ENCODE peak calls at places on chromosomes 13 and 19, in seven cellular contexts. One of them, this sample, is unnamed.

GRCh38 chr19:53868892-53869804 is 1.5 kb downstream of the MYADM start:
- DNase-seq in suprapubic skin: peak; percentile 96
- DNase-seq in CD4-positive, alpha-beta T cell: peak; percentile 77
- DNase-seq in heart left ventricle: peak; percentile 95
- DNase-seq in gastrocnemius medialis: peak; percentile 63
- DNase-seq in ascending aorta: peak; percentile 72
- DNase-seq in RWPE1: peak; percentile 86
- DNase-seq in this sample: no peak

GRCh38 chr13:87361216-87361615 is 310.0 kb upstream of the SLITRK5 start:
- DNase-seq in RWPE1: no peak
- DNase-seq in CD4-positive, alpha-beta T cell: no peak
- DNase-seq in gastrocnemius medialis: no peak
- DNase-seq in ascending aorta: no peak
- DNase-seq in suprapubic skin: no peak
- DNase-seq in heart left ventricle: no peak
- DNase-seq in this sample: no peak

GRCh38 chr13:27172495-27172842 is 858 bp upstream of the USP12 start:
- DNase-seq in CD4-positive, alpha-beta T cell: no peak
- DNase-seq in RWPE1: peak; percentile 29
- DNase-seq in suprapubic skin: no peak
- DNase-seq in gastrocnemius medialis: no peak
- DNase-seq in ascending aorta: no peak
- DNase-seq in heart left ventricle: no peak
- DNase-seq in this sample: no peak

GRCh38 chr19:31444931-31445330 is 95.7 kb upstream of the TSHZ3 start:
- DNase-seq in ascending aorta: no peak
- DNase-seq in RWPE1: no peak
- DNase-seq in gastrocnemius medialis: no peak
- DNase-seq in CD4-positive, alpha-beta T cell: no peak
- DNase-seq in suprapubic skin: no peak
- DNase-seq in heart left ventricle: no peak
- DNase-seq in this sample: no peak

GRCh38 chr19:46746281-46746965 is at the start of gene STRN4:
- DNase-seq in RWPE1: peak; percentile 90
- DNase-seq in suprapubic skin: no peak
- DNase-seq in heart left ventricle: peak; percentile 71
- DNase-seq in ascending aorta: no peak
- DNase-seq in CD4-positive, alpha-beta T cell: peak; percentile 56
- DNase-seq in gastrocnemius medialis: no peak
- DNase-seq in this sample: no peak

GRCh38 chr19:852136-853013 is at the start of gene ELANE:
- DNase-seq in CD4-positive, alpha-beta T cell: no peak
- DNase-seq in RWPE1: no peak
- DNase-seq in ascending aorta: no peak
- DNase-seq in suprapubic skin: no peak
- DNase-seq in heart left ventricle: peak; percentile 23
- DNase-seq in gastrocnemius medialis: no peak
- DNase-seq in this sample: no peak

GRCh38 chr19:30622276-30622675 is 250.1 kb downstream of the ZNF536 start:
- DNase-seq in ascending aorta: no peak
- DNase-seq in suprapubic skin: no peak
- DNase-seq in CD4-positive, alpha-beta T cell: no peak
- DNase-seq in RWPE1: no peak
- DNase-seq in heart left ventricle: no peak
- DNase-seq in gastrocnemius medialis: no peak
- DNase-seq in this sample: no peak

GRCh38 chr13:77506874-77507273 is 28.6 kb upstream of the SCEL start:
- DNase-seq in ascending aorta: no peak
- DNase-seq in gastrocnemius medialis: no peak
- DNase-seq in RWPE1: peak; percentile 8
- DNase-seq in suprapubic skin: no peak
- DNase-seq in heart left ventricle: no peak
- DNase-seq in CD4-positive, alpha-beta T cell: no peak
- DNase-seq in this sample: no peak

GRCh38 chr13:24745516-24745860 is 18.5 kb upstream of the RNF17 start:
- DNase-seq in gastrocnemius medialis: no peak
- DNase-seq in heart left ventricle: no peak
- DNase-seq in RWPE1: no peak
- DNase-seq in ascending aorta: no peak
- DNase-seq in suprapubic skin: no peak
- DNase-seq in CD4-positive, alpha-beta T cell: no peak
- DNase-seq in this sample: no peak

GRCh38 chr13:72839831-72840426 is 58.0 kb downstream of the PIBF1 start:
- DNase-seq in CD4-positive, alpha-beta T cell: peak; percentile 38
- DNase-seq in ascending aorta: no peak
- DNase-seq in gastrocnemius medialis: no peak
- DNase-seq in RWPE1: peak; percentile 79
- DNase-seq in heart left ventricle: no peak
- DNase-seq in suprapubic skin: no peak
- DNase-seq in this sample: peak; percentile 10

GRCh38 chr13:44281252-44282000 is 92.2 kb upstream of the SERP2 start:
- DNase-seq in RWPE1: no peak
- DNase-seq in suprapubic skin: no peak
- DNase-seq in CD4-positive, alpha-beta T cell: no peak
- DNase-seq in heart left ventricle: no peak
- DNase-seq in ascending aorta: no peak
- DNase-seq in gastrocnemius medialis: no peak
- DNase-seq in this sample: no peak

GRCh38 chr13:100636004-100636403 is 38.6 kb downstream of the TMTC4 start:
- DNase-seq in suprapubic skin: no peak
- DNase-seq in heart left ventricle: no peak
- DNase-seq in gastrocnemius medialis: no peak
- DNase-seq in ascending aorta: no peak
- DNase-seq in CD4-positive, alpha-beta T cell: no peak
- DNase-seq in RWPE1: no peak
- DNase-seq in this sample: no peak

GRCh38 chr13:83709751-83710515 is 172.3 kb downstream of the SLITRK1 start:
- DNase-seq in gastrocnemius medialis: no peak
- DNase-seq in CD4-positive, alpha-beta T cell: no peak
- DNase-seq in ascending aorta: no peak
- DNase-seq in heart left ventricle: no peak
- DNase-seq in RWPE1: peak; percentile 26
- DNase-seq in suprapubic skin: no peak
- DNase-seq in this sample: peak; percentile 6

DNA sequence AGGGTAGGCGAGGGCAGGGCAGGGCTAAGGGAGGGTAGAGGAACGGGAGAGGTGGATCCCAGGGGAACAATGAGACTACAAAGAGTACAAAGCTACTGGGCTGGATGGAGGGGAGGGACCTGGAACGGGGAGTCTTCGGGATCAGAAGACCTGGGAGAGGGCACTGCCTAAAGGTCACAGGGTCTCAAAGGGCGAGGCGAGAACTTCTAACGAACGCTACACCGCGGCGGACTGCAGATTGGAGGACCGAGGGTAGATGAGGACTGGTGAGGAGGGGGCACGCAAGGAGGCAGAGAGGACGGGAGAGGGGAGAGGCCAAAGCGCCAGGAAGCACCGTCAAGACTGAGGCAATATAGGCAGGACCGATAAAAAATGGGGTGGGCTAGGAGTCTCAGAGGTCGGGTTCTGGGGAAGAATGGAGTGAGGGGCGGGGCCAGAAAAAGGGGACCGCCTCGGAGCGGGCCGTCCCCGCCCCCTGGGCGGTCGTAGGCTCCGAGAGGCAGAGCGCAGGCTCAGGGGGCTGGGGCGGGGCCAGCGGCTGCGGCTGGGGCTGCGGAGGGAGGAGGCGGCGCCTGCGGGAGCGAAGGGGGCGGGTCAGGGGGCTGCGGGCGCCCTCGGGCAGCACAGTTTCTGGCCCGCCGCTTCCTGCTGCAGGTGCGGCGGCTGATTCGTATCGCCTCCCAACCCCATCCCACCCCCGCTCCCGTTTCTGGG is 1.3 kb upstream of the KCNC3 start:
- DNase-seq in CD4-positive, alpha-beta T cell: peak; percentile 85
- DNase-seq in heart left ventricle: peak; percentile 92
- DNase-seq in ascending aorta: no peak
- DNase-seq in gastrocnemius medialis: peak; percentile 78
- DNase-seq in suprapubic skin: no peak
- DNase-seq in RWPE1: peak; percentile 53
- DNase-seq in this sample: no peak
- H3K27ac ChIP-seq in CD4-positive, alpha-beta T cell: no peak overlapping the region
- H3K27ac ChIP-seq in heart left ventricle: peak overlapping the region; percentile 68
- H3K27ac ChIP-seq in ascending aorta: peak overlapping the region; percentile 47
- H3K27ac ChIP-seq in gastrocnemius medialis: peak overlapping the region; percentile 88
- H3K27ac ChIP-seq in suprapubic skin: no peak overlapping the region
- H3K27ac ChIP-seq in RWPE1: no peak overlapping the region
- H3K27ac ChIP-seq in this sample: no peak overlapping the region

GRCh38 chr19:4991538-4991937 is 22.6 kb downstream of the KDM4B start:
- DNase-seq in RWPE1: no peak
- DNase-seq in ascending aorta: no peak
- DNase-seq in gastrocnemius medialis: no peak
- DNase-seq in suprapubic skin: no peak
- DNase-seq in heart left ventricle: no peak
- DNase-seq in CD4-positive, alpha-beta T cell: no peak
- DNase-seq in this sample: no peak
- H3K27ac ChIP-seq in RWPE1: no peak overlapping the region
- H3K27ac ChIP-seq in ascending aorta: no peak overlapping the region
- H3K27ac ChIP-seq in gastrocnemius medialis: no peak overlapping the region
- H3K27ac ChIP-seq in suprapubic skin: no peak overlapping the region
- H3K27ac ChIP-seq in heart left ventricle: no peak overlapping the region
- H3K27ac ChIP-seq in CD4-positive, alpha-beta T cell: no peak overlapping the region
- H3K27ac ChIP-seq in this sample: no peak overlapping the region

DNA sequence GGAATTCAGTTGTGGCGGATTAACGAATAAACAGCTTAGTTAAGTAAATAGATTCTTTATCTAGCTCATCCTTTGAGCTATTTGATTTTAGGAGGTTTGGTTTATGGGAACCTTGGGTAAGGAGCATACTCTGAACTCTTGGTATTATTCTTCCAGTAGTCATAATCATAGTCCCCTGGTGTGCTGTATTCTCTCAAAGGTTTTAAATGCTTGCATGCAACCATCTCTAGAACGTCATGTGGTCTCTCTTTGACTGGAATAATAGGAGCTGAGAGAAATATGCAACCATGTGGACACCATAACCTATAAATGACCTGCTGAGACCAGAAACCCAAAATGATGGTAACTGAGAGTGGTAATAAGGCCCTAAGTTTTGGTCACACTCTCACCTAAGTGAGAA is 951.6 kb upstream of the MIR17HG start:
- DNase-seq in gastrocnemius medialis: no peak
- DNase-seq in suprapubic skin: no peak
- DNase-seq in RWPE1: no peak
- DNase-seq in CD4-positive, alpha-beta T cell: no peak
- DNase-seq in ascending aorta: no peak
- DNase-seq in heart left ventricle: no peak
- DNase-seq in this sample: no peak
- H3K27ac ChIP-seq in gastrocnemius medialis: no peak overlapping the region
- H3K27ac ChIP-seq in suprapubic skin: no peak overlapping the region
- H3K27ac ChIP-seq in RWPE1: no peak overlapping the region
- H3K27ac ChIP-seq in CD4-positive, alpha-beta T cell: no peak overlapping the region
- H3K27ac ChIP-seq in ascending aorta: no peak overlapping the region
- H3K27ac ChIP-seq in heart left ventricle: no peak overlapping the region
- H3K27ac ChIP-seq in this sample: no peak overlapping the region

DNA sequence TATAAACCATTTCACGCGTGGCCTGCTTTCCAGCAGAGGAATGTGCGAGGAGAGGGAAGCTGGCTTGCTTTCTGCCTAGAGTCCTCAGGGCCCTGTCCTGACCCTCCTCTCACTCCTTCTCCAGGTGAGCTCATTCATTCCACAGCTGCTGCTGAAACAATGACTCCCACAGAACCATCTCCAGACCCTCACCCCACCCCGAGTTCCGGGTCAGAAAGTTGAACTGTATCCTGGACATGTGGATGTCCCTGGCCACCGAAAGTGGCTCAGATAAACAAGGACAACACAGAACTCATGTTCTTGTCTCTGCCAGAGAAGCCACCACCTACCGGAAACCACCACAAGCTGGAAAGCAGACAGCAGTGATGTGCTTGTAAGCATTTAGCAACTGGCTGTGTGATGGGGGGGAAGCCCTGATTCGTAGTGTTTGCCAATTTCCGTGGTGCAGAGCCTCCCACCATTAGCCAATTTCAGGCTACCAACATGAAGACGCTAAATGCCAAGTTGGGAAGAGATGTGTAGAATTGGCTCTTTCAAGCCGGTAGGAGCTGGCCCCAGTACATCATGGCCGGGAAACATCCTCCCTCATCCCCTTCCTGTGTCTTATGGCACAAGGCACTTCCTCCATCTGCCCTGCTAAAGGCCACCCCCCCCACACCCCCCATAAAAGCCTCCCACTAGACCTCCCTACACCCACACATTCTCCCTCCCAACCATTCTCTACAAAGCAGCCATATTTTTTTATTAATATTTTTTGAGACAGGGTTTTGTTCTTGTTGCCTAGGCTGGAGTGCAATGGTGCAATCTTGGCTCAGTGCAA is 5.0 kb downstream of the SYCE2 start:
- DNase-seq in CD4-positive, alpha-beta T cell: peak; percentile 61
- DNase-seq in RWPE1: no peak
- DNase-seq in ascending aorta: no peak
- DNase-seq in heart left ventricle: no peak
- DNase-seq in gastrocnemius medialis: peak; percentile 28
- DNase-seq in suprapubic skin: no peak
- DNase-seq in this sample: no peak
- H3K27ac ChIP-seq in CD4-positive, alpha-beta T cell: peak overlapping the region; percentile 55
- H3K27ac ChIP-seq in RWPE1: no peak overlapping the region
- H3K27ac ChIP-seq in ascending aorta: no peak overlapping the region
- H3K27ac ChIP-seq in heart left ventricle: peak overlapping the region; percentile 79
- H3K27ac ChIP-seq in gastrocnemius medialis: peak overlapping the region; percentile 66
- H3K27ac ChIP-seq in suprapubic skin: peak overlapping the region; percentile 83
- H3K27ac ChIP-seq in this sample: no peak overlapping the region

DNA sequence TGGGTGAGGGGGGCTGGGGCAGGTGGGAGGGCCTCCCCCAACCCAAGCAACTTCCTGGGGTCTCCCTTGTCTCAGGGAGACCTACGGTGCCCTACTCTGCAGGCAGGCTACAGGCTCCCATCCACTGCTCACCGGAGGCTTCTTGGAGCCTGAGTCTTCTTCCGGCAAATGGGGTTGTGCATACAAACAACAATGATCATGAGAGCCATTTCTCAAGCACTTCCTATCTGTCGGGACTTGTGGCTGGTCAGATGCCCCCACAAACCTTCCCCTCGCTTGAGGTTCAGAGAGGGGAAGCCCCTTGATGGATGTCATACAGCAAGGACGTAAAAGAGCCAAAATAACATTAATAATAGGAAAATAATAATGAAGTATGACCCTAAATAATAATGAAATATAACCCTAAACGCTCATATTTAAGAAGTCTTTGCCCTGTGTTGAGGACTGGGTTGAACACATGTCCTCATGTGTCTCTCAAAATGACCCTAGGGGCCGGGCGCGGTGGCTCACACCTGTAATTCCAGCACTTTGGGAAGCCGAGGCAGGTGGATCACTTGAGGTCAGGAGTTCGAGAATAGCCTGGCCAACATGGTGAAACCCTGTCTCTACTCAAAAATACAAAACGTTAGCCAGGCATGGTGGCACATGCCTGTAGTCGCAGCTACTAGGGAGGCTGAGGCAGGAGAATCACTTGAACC is 727 bp downstream of the CD37 start:
- DNase-seq in suprapubic skin: no peak
- DNase-seq in gastrocnemius medialis: no peak
- DNase-seq in CD4-positive, alpha-beta T cell: no peak
- DNase-seq in ascending aorta: no peak
- DNase-seq in heart left ventricle: no peak
- DNase-seq in RWPE1: no peak
- DNase-seq in this sample: no peak
- H3K27ac ChIP-seq in suprapubic skin: peak overlapping the region; percentile 23
- H3K27ac ChIP-seq in gastrocnemius medialis: no peak overlapping the region
- H3K27ac ChIP-seq in CD4-positive, alpha-beta T cell: peak overlapping the region; percentile 87
- H3K27ac ChIP-seq in ascending aorta: no peak overlapping the region
- H3K27ac ChIP-seq in heart left ventricle: no peak overlapping the region
- H3K27ac ChIP-seq in RWPE1: no peak overlapping the region
- H3K27ac ChIP-seq in this sample: no peak overlapping the region